ENCODE peak calls at places on chromosomes 11 and 22, in ten cellular contexts. A, T, N, U, D, B, E, J, Z and X are unnamed samples.

GRCh38 chr11:102469196-102469821 is 16.7 kb upstream of the TMEM123 start:
- DNase-seq in A (peak; percentile 64), T (peak; percentile 29), N (no peak), U (peak; percentile 38), D (no peak), B (no peak), E (no peak), J (no peak), Z (no peak), X (peak; percentile 10)

GRCh38 chr22:31488988-31489617 is 539 bp downstream of the EIF4ENIF1 start:
- DNase-seq in A (peak; percentile 21), T (peak; percentile 26), N (peak; percentile 30), U (peak; percentile 25), D (peak; percentile 61), B (no peak), E (peak; percentile 24), J (peak; percentile 67), Z (no peak), X (peak; percentile 33)

GRCh38 chr11:44575288-44575672 is 9.8 kb downstream of the CD82 start:
- DNase-seq in A (no peak), T (peak; percentile 65), N (peak; percentile 83), U (no peak), D (no peak), B (no peak), E (no peak), J (no peak), Z (no peak), X (no peak)

GRCh38 chr22:45709004-45709739 is 37.5 kb downstream of the ATXN10 start:
- DNase-seq in A (no peak), T (peak; percentile 89), N (peak; percentile 72), U (no peak), D (peak; percentile 29), B (no peak), E (no peak), J (no peak), Z (no peak), X (no peak)

GRCh38 chr11:124748481-124749338 is 3.3 kb downstream of the VSIG2 start:
- DNase-seq in A (no peak), T (no peak), N (peak; percentile 52), U (no peak), D (no peak), B (no peak), E (no peak), J (no peak), Z (no peak), X (no peak)

GRCh38 chr11:94511932-94512781 is at the start of gene C11orf97:
- DNase-seq in A (peak; percentile 53), T (peak; percentile 25), N (peak; percentile 42), U (peak; percentile 79), D (peak; percentile 69), B (no peak), E (peak; percentile 37), J (peak; percentile 84), Z (peak; percentile 42), X (peak; percentile 72)

GRCh38 chr11:113859665-113860064 is 15.7 kb downstream of the USP28 start:
- DNase-seq in A (no peak), T (no peak), N (peak; percentile 87), U (no peak), D (no peak), B (no peak), E (no peak), J (no peak), Z (no peak), X (no peak)

GRCh38 chr11:67373916-67374570 is 645 bp upstream of the CLCF1 start:
- DNase-seq in A (peak; percentile 83), T (peak; percentile 99), N (peak; percentile 94), U (peak; percentile 91), D (peak; percentile 67), B (peak; percentile 70), E (peak; percentile 76), J (peak; percentile 69), Z (peak; percentile 41), X (peak; percentile 96)

GRCh38 chr11:87501388-87501787 is 463.7 kb downstream of the TMEM135 start:
- DNase-seq in A (no peak), T (no peak), N (no peak), U (no peak), D (no peak), B (no peak), E (no peak), J (no peak), Z (no peak), X (no peak)

GRCh38 chr11:72752088-72752914 is at the start of gene ARAP1:
- DNase-seq in A (peak; percentile 77), T (peak; percentile 62), N (peak; percentile 69), U (peak; percentile 71), D (peak; percentile 78), B (peak; percentile 52), E (peak; percentile 55), J (peak; percentile 77), Z (peak; percentile 74), X (peak; percentile 73)
- TF ChIP-seq CTCF in A (no peak), T (peak; percentile 17), N (no peak), U (no peak), D (no peak), B (no peak), E (no peak), J (no peak), Z (no peak), X (no peak)

DNA sequence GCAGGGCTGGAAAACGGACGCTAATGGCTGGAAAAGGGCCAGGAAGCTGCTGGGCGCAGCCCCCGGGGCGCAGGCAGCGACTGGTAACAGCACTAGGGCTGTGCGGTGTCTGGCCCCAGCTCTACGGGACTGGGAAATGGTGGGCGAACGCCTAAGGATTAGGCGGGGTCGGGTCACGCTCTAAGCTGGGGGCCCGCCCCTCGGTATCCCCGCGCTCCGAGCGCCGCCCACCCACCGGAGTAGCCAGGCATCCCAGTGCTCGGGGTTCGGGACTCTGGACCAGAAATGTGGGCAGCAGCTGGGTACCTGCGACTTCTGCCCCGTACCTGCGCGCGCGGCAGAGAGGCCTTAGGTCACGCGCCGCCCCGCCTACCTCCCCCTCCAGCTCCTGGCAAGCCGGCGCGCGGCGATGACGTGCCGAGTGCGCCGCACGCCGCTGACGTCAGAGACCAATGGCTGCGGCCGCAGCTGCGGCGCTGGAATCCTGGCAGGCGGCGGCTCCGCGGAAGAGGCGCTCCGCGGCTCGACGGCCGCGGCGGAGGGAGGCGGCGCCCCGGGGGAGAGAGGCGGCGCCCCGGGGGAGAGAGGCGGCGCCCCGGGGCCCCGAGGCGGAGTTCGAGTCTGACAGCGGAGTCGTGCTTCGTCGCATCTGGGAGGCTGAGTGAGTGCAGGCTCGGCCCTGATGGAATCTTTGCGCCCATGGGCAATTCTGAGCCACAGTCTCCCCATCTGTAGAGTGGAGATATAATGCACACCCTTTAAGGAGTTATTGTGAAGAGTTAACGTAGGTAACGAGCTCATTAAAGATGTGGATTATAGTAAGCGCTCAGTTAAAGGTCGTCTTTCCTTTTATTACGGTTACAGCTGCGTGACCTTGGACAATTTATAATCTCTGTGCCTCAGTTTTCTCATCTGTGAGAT is at the start of the genes HPS4 and SRRD:
- DNase-seq in A (peak; percentile 89), T (peak; percentile 89), N (peak; percentile 95), U (peak; percentile 93), D (peak; percentile 92), B (peak; percentile 79), E (peak; percentile 93), J (peak; percentile 95), Z (peak; percentile 87), X (peak; percentile 92)
- TF ChIP-seq CTCF in A (peak; percentile 18), T (no peak), N (no peak), U (no peak), D (no peak), B (no peak), E (no peak), J (no peak), Z (no peak), X (no peak)

GRCh38 chr22:25852223-25852622 is 110.2 kb downstream of the MYO18B start:
- DNase-seq in A (no peak), T (no peak), N (no peak), U (no peak), D (no peak), B (no peak), E (no peak), J (no peak), Z (no peak), X (no peak)

GRCh38 chr22:25849514-25849913 is 107.5 kb downstream of the MYO18B start:
- DNase-seq in A (no peak), T (no peak), N (no peak), U (peak; percentile 45), D (no peak), B (no peak), E (no peak), J (no peak), Z (no peak), X (no peak)

GRCh38 chr22:25853501-25853900 is 111.5 kb downstream of the MYO18B start:
- DNase-seq in A (no peak), T (no peak), N (no peak), U (no peak), D (no peak), B (no peak), E (no peak), J (no peak), Z (no peak), X (no peak)

GRCh38 chr22:25853078-25853477 is 111.1 kb downstream of the MYO18B start:
- DNase-seq in A (no peak), T (peak; percentile 6), N (peak; percentile 24), U (no peak), D (no peak), B (no peak), E (no peak), J (no peak), Z (no peak), X (no peak)

GRCh38 chr22:25853902-25854301 is 111.9 kb downstream of the MYO18B start:
- DNase-seq in A (no peak), T (no peak), N (no peak), U (no peak), D (no peak), B (no peak), E (no peak), J (no peak), Z (no peak), X (no peak)
- TF ChIP-seq CTCF in A (no peak), T (no peak), N (no peak), U (no peak), D (peak; percentile 81), B (no peak), E (peak; percentile 35), J (peak; percentile 22), Z (no peak), X (peak; percentile 52)

DNA sequence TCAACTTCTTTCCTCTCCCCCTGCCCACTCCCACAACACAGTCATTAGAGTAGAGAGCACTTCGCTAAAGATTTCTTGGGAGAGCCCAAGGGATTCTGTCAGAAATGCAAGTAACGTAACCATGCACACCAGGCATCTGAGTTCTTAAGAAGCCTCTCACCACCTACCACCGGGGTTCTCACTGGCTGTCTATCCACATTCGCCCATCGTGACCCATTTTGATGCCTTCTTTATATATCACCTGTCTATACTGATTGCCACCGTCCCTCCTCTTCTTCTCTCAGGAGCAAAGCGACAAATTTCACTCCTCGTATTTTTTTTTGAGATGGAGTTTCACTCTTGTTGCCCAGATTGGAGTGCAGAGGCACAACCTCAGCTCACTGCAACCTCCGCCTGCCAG is 23.9 kb upstream of the RASD2 start:
- DNase-seq in A (no peak), T (no peak), N (no peak), U (no peak), D (no peak), B (no peak), E (no peak), J (no peak), Z (no peak), X (no peak)
- TF ChIP-seq CTCF in A (no peak), T (no peak), N (no peak), U (no peak), D (no peak), B (no peak), E (no peak), J (no peak), Z (no peak), X (no peak)